ENCODE peak calls at places on chromosomes 2 and 18, in four cellular contexts. J is HepG2, Z is H1, E is K562. S is an unnamed sample. For H3K4me1, the result is how much of the 10 kb centered on the place peaks cover.

GRCh38 chr2:175039031-175039430 is 33.9 kb upstream of the CHN1 start:
- DNase-seq in Z (no peak), J (peak), E (no peak), S (no peak)

GRCh38 chr2:105610444-105611327 is 134.0 kb upstream of the NCK2 start:
- DNase-seq in Z (no peak), J (peak), E (no peak), S (no peak)

GRCh38 chr18:48698707-48699106 is 159.9 kb downstream of the CTIF start:
- DNase-seq in Z (no peak), J (no peak), E (no peak), S (no peak)

GRCh38 chr2:26283606-26284005 is 38.9 kb downstream of the HADHB start:
- DNase-seq in Z (no peak), E (no peak), J (no peak), S (no peak)

GRCh38 chr2:65436169-65436824 is 3.9 kb upstream of the SPRED2 start:
- DNase-seq in E (peak), Z (no peak), J (peak), S (peak)

GRCh38 chr2:96727431-96727830 is 12.4 kb downstream of the LMAN2L start:
- DNase-seq in Z (no peak), J (no peak), E (no peak), S (no peak)

GRCh38 chr2:62038980-62039771 is 133.7 kb downstream of the COMMD1 start:
- DNase-seq in Z (no peak), E (no peak), J (no peak), S (no peak)

GRCh38 chr2:201696151-201696659 is 2.2 kb downstream of the MPP4 start:
- DNase-seq in E (no peak), J (no peak), Z (no peak), S (no peak)

GRCh38 chr2:67579207-67579606 is 182.1 kb downstream of the ETAA1 start:
- DNase-seq in E (no peak), Z (no peak), J (no peak), S (no peak)

GRCh38 chr2:145815933-145816332 is 1296.0 kb upstream of the ZEB2 start:
- DNase-seq in J (no peak), E (no peak), Z (no peak), S (no peak)

GRCh38 chr2:68317971-68318685 is 1.6 kb downstream of the CNRIP1 start:
- DNase-seq in Z (no peak), J (no peak), E (no peak), S (no peak)

GRCh38 chr2:68594674-68595492 is 48.5 kb upstream of the PROKR1 start:
- DNase-seq in J (peak), E (peak), Z (peak), S (peak)

GRCh38 chr18:35347991-35348390 is 3.8 kb upstream of the ZNF24 start:
- DNase-seq in J (no peak), Z (no peak), E (no peak), S (no peak)
- H3K4me1 ChIP-seq in J (under half), Z (under half), E (under half), S (under half)

GRCh38 chr2:210267698-210268097 is 42.5 kb upstream of the ACADL start:
- DNase-seq in J (no peak), E (no peak), Z (no peak), S (no peak)

GRCh38 chr2:210261996-210262510 is 36.8 kb upstream of the ACADL start:
- DNase-seq in E (no peak), J (no peak), Z (no peak), S (no peak)

GRCh38 chr2:210263841-210264240 is 38.6 kb upstream of the ACADL start:
- DNase-seq in Z (no peak), J (no peak), E (no peak), S (no peak)

GRCh38 chr2:210268281-210268680 is 43.0 kb upstream of the ACADL start:
- DNase-seq in Z (no peak), J (no peak), E (no peak), S (no peak)

DNA sequence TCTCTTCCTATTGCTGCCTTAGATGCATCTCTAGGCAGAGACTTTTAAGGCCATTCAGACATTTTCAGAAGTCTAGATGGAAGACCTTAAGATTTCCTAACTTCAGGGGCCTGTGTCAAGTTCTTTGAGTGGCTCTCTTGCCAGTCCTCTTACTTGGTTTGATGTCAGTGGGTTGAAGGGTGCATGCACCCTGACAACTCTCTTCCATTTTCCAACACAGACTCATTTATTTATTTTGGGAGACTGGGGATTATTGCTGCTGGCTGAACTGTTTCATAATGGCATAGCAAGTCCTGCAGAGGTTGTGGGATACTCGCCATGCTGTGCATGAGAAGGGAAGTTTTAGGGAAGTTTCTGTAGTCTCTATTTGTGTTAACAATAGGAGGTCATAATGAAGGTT is 39.0 kb upstream of the ACADL start:
- DNase-seq in E (no peak), J (no peak), Z (no peak), S (no peak)
- TF ChIP-seq RFX5 in E (no peak), J (no peak), Z (no peak), S (no peak)

GRCh38 chr2:1588051-1588993 is 156.0 kb downstream of the PXDN start:
- DNase-seq in J (no peak), E (no peak), Z (no peak), S (no peak)

GRCh38 chr2:1584691-1585485 is 159.4 kb downstream of the PXDN start:
- DNase-seq in Z (no peak), J (no peak), E (no peak), S (no peak)

GRCh38 chr2:1586946-1587840 is 157.1 kb downstream of the PXDN start:
- DNase-seq in E (no peak), J (no peak), Z (no peak), S (peak)

GRCh38 chr2:1585635-1586034 is 158.7 kb downstream of the PXDN start:
- DNase-seq in E (no peak), Z (no peak), J (no peak), S (no peak)

GRCh38 chr2:1586251-1586945 is 157.9 kb downstream of the PXDN start:
- DNase-seq in Z (no peak), J (no peak), E (no peak), S (no peak)
- TF ChIP-seq RNF2 in Z (no peak), J (no peak), E (no peak), S (no peak)

DNA sequence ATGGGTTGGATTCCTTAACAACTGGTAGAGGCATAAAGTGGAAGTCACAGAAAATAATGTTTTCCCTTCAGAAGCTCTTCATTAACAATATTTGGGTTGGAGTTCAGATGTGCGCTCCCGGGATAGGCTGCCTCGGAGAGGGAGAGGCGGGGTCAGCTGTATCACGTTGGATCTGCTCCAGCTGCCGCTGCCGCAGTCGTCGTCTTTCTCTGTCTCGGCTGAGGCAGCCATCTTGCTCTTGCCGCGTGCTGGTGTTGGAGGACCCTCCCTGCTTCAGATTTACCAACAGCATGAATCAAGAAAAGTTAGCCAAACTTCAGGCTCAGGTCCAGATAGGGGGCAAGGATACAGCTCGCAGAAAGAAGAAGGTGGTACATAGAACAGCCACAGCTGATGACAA is 35.1 kb downstream of the TANC1 start:
- DNase-seq in Z (no peak), E (no peak), J (no peak), S (no peak)
- H3K4me1 ChIP-seq in Z (under half), E (under half), J (under half), S (under half)